ENCODE peak calls at places on chromosomes 12 and 14, in four cellular contexts. One of them, this sample, is unnamed.

GRCh38 chr14:94056579-94057308 is 24.3 kb downstream of the DDX24 start:
- DNase-seq in WTC11: no peak
- DNase-seq in HepG2: no peak
- DNase-seq in K562: no peak
- DNase-seq in this sample: no peak

GRCh38 chr12:131681257-131681620 is 29.7 kb upstream of the SFSWAP start:
- DNase-seq in K562: no peak
- DNase-seq in WTC11: no peak
- DNase-seq in HepG2: no peak
- DNase-seq in this sample: peak

GRCh38 chr12:131001493-131001892 is 47.8 kb downstream of the ADGRD1 start:
- DNase-seq in WTC11: no peak
- DNase-seq in HepG2: no peak
- DNase-seq in K562: no peak
- DNase-seq in this sample: no peak

GRCh38 chr12:50157259-50157658 is 9.9 kb downstream of the CERS5 start:
- DNase-seq in K562: no peak
- DNase-seq in WTC11: no peak
- DNase-seq in HepG2: no peak
- DNase-seq in this sample: no peak

GRCh38 chr12:55933158-55933798 is 2.3 kb downstream of the DGKA start:
- DNase-seq in HepG2: no peak
- DNase-seq in K562: no peak
- DNase-seq in WTC11: no peak
- DNase-seq in this sample: no peak

GRCh38 chr14:50999726-51000125 is 55.4 kb upstream of the PYGL start:
- DNase-seq in K562: no peak
- DNase-seq in HepG2: peak
- DNase-seq in WTC11: no peak
- DNase-seq in this sample: no peak

GRCh38 chr14:81656811-81657210 is 123.2 kb upstream of the SEL1L start:
- DNase-seq in WTC11: no peak
- DNase-seq in K562: no peak
- DNase-seq in HepG2: no peak
- DNase-seq in this sample: no peak

GRCh38 chr14:99250636-99251208 is 21.3 kb downstream of the BCL11B start:
- DNase-seq in K562: no peak
- DNase-seq in WTC11: no peak
- DNase-seq in HepG2: no peak
- DNase-seq in this sample: no peak

GRCh38 chr12:8951744-8952143 is 2.3 kb upstream of the M6PR start:
- DNase-seq in HepG2: no peak
- DNase-seq in K562: no peak
- DNase-seq in WTC11: no peak
- DNase-seq in this sample: no peak

DNA sequence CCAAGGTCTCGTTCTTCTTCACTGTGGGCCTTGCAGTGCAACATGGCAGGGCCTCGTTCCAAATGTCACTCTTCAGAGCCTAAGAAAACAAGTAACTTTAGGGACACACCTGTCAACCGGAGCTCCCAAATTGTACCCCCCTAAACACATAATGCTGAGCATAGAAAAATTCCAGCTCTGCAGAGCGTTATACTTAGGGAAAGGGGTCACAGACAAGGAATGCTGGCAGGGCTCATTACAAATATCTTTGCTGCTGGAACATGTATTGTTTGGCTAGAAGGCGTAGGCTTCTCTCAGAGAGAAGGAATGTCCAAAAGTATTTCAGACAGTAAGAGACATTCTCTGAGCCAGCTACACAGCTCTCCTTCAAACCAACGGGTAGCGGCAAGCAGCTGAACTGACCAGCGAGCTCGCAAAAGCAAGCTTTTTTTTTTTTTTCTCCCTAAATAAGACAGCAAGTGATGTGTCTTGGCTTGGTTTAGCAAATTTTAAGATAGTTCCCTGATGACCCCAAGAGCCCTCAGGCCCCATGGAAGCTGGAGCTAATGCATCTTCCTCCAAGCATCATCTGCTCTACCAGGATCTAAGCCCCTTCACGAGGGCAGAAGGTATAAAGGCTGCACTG is 24.5 kb downstream of the SSH1 start:
- DNase-seq in WTC11: no peak
- DNase-seq in K562: no peak
- DNase-seq in HepG2: no peak
- DNase-seq in this sample: no peak
- TF ChIP-seq FOXJ3 in WTC11: no peak
- TF ChIP-seq FOXJ3 in K562: no peak
- TF ChIP-seq FOXJ3 in HepG2: no peak
- TF ChIP-seq FOXJ3 in this sample: no peak

DNA sequence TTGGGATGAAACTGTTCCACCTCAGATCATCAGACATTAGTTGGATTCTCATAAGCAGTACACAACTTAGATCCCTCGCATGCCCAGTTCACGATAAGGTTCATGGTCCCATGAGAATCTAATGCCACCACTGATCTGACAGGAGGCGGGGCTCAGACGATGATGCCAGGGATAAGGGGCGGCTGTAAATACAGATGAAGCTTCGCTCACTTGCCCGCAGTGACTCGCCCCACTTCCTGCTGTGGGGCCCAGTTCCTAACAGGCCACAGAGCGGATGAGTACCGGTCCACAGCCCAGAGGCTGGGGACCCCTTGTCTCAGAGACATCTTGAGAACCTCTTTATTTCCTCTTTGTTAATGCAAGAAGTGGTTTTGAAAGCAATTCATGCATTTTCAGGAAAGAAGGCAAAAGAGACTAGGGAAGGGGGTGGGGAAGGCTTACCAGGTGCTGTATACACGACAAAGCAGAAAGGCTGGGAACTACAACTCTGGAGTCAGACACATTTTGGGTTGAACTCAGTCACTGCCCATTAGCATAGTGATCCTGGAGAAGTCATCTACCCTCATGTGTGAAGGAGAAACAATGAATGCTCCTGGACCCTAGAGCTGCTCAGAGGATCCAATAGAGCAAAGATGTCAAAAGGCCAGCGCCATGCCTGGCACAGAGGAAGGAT is 68.6 kb downstream of the EID3 start:
- DNase-seq in HepG2: no peak
- DNase-seq in K562: no peak
- DNase-seq in WTC11: no peak
- DNase-seq in this sample: no peak
- TF ChIP-seq FOXJ3 in HepG2: no peak
- TF ChIP-seq FOXJ3 in K562: no peak
- TF ChIP-seq FOXJ3 in WTC11: no peak
- TF ChIP-seq FOXJ3 in this sample: no peak

DNA sequence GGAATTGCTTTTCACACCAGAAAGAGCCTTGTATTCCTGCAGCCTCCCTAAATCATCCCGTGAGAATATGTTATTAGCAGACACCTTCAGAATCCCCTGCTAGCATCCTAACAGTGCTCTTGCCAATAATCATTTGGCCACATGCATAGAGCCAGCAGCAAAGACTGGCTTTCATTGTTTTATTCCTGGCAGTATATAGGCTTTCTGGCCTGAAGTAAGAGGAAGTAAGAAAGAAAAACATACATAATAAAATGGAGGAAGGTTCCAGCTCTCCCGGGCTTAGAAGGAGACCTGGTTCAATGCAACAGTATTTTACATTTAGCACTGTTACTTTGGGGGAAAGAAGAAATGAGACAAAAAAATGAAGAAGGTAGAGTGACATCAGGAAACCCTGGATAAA is 176.7 kb upstream of the ATF7IP start:
- DNase-seq in HepG2: no peak
- DNase-seq in WTC11: no peak
- DNase-seq in K562: no peak
- DNase-seq in this sample: no peak
- TF ChIP-seq FOXJ3 in HepG2: no peak
- TF ChIP-seq FOXJ3 in WTC11: no peak
- TF ChIP-seq FOXJ3 in K562: no peak
- TF ChIP-seq FOXJ3 in this sample: no peak

DNA sequence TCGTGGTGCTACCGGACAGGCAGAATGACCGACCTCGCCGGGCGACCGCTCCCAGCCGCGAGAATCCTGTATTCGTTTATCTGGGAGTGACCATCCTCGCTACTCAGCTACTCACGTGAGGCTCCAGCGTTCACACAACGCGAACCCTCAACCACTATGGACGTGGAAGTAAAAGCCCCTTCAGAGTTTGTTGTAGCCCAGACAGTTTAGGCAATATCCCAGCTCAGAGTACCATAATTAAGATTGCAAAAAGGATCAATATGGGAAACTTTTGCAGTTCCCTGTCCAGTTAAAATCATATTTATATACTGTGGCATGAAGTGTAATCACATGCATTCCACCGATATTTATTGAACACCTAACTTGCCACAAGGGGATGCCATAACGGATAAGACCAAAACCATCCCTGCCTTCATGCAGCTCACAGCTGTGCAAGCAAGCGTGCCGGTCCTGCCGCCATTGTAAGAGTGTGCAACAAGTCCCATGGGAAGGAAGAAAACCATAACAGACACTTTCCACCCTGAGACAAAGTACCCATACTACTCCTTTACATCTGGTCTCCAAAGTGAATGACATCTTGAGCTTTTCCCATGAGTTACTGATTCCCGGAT is 938 bp upstream of the MAX start:
- DNase-seq in K562: no peak
- DNase-seq in HepG2: peak
- DNase-seq in WTC11: no peak
- DNase-seq in this sample: peak
- TF ChIP-seq FOXJ3 in K562: no peak
- TF ChIP-seq FOXJ3 in HepG2: no peak
- TF ChIP-seq FOXJ3 in WTC11: no peak
- TF ChIP-seq FOXJ3 in this sample: no peak

GRCh38 chr12:108332791-108333382 is 6.2 kb downstream of the CMKLR1 start:
- DNase-seq in HepG2: no peak
- DNase-seq in K562: no peak
- DNase-seq in WTC11: no peak
- DNase-seq in this sample: no peak
- TF ChIP-seq FOXJ3 in HepG2: no peak
- TF ChIP-seq FOXJ3 in K562: no peak
- TF ChIP-seq FOXJ3 in WTC11: no peak
- TF ChIP-seq FOXJ3 in this sample: no peak

DNA sequence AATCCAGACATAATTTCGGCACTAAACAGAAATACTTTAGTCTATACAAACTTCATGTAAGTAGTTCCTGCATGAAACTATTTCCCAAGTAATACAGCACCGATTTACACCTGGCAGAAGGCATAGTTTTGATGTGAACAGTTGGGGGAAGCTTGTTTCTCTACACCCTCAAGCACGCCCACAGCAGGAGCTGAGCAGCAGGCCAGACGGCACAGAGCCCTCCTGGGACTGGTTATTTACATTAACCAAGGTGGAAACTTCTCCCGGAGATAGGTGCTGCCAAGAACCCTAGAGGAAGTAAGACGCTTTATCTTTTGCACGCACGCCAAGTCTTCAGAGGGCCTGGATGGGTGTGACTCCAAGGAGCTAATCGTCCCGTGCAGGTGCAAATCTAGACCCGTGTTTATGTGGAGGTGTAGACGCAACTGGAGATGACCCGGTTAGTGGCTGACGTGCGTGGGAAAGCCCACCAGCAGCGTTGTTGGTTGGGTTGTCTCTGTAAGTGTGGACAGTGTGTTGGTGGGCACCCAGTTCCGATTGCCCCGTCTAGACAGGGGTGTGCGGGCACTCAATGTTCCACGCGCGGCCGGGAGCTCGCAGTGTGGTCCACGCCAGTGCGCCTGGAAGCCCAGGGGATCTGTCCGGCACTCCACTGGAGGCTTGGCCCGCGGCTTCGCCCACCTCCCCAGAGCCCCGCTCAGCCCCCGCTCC is 767 bp upstream of the TCP11L2 start:
- DNase-seq in HepG2: no peak
- DNase-seq in WTC11: peak
- DNase-seq in K562: peak
- DNase-seq in this sample: peak
- TF ChIP-seq FOXJ3 in HepG2: peak
- TF ChIP-seq FOXJ3 in WTC11: no peak
- TF ChIP-seq FOXJ3 in K562: no peak
- TF ChIP-seq FOXJ3 in this sample: no peak

GRCh38 chr14:48560421-48560820 is 885.0 kb upstream of the MDGA2 start:
- DNase-seq in WTC11: no peak
- DNase-seq in K562: no peak
- DNase-seq in HepG2: no peak
- DNase-seq in this sample: no peak

GRCh38 chr14:48568688-48569087 is 893.3 kb upstream of the MDGA2 start:
- DNase-seq in WTC11: no peak
- DNase-seq in K562: no peak
- DNase-seq in HepG2: no peak
- DNase-seq in this sample: no peak

GRCh38 chr14:48568252-48568651 is 892.8 kb upstream of the MDGA2 start:
- DNase-seq in HepG2: no peak
- DNase-seq in WTC11: no peak
- DNase-seq in K562: no peak
- DNase-seq in this sample: no peak

DNA sequence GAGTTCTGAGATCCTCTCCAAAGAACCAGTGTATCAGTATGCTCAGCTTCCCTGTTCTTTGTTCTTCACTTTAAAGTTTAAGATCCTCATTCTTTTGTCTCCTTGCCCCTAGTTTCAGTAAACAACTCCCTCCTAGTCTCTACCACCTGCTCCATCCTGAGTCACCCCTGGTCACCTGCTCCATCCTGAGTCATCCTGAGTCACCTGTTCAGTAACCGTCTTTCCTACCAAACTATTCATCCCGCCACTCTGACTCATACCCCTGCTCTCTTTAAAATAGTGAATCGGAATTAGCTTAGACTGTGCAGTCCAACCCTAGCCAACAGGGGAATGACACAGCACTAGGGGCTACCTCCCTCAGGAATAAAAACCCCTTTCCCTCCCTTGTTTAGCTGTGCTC is 888.1 kb upstream of the MDGA2 start:
- DNase-seq in K562: no peak
- DNase-seq in WTC11: no peak
- DNase-seq in HepG2: no peak
- DNase-seq in this sample: no peak
- TF ChIP-seq FOXJ3 in K562: no peak
- TF ChIP-seq FOXJ3 in WTC11: no peak
- TF ChIP-seq FOXJ3 in HepG2: no peak
- TF ChIP-seq FOXJ3 in this sample: no peak

GRCh38 chr14:68247867-68248266 is 428.3 kb downstream of the RAD51B start:
- DNase-seq in HepG2: no peak
- DNase-seq in K562: no peak
- DNase-seq in WTC11: no peak
- DNase-seq in this sample: no peak

GRCh38 chr14:68246074-68246980 is 426.7 kb downstream of the RAD51B start:
- DNase-seq in WTC11: no peak
- DNase-seq in HepG2: no peak
- DNase-seq in K562: no peak
- DNase-seq in this sample: no peak

GRCh38 chr14:68245146-68246073 is 425.8 kb downstream of the RAD51B start:
- DNase-seq in HepG2: no peak
- DNase-seq in K562: peak
- DNase-seq in WTC11: no peak
- DNase-seq in this sample: no peak

GRCh38 chr14:68248481-68249255 is 429.1 kb downstream of the RAD51B start:
- DNase-seq in K562: no peak
- DNase-seq in HepG2: peak
- DNase-seq in WTC11: no peak
- DNase-seq in this sample: peak

DNA sequence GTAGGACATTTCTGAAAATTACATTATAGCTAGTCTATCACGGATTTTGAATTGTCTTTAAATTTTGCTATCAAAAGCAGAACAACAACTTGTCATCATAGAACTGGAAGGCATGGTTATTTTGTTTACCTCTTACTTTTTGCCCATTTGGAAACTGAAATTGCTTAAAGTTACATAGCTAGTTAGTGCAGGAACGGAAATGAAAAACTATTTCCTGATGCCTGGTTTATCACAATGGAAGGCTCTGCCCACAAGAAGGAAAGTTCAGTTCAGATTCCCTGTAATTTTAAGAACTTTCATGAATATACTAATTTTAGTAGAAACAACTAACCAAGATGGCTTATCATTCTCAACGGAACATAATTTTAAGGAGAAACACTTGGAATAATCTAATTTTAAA is 427.7 kb downstream of the RAD51B start:
- DNase-seq in K562: no peak
- DNase-seq in HepG2: no peak
- DNase-seq in WTC11: no peak
- DNase-seq in this sample: no peak
- TF ChIP-seq FOXJ3 in K562: no peak
- TF ChIP-seq FOXJ3 in HepG2: no peak
- TF ChIP-seq FOXJ3 in WTC11: no peak
- TF ChIP-seq FOXJ3 in this sample: no peak